ENCODE peak calls at places on chromosome 11, in five cellular contexts. C is T-cell, T is heart right ventricle, S is EL, M is HS-5. I is an unnamed sample.
A peak's percentile ranks its signal among the peaks of the same experiment; 100 is the strongest.

GRCh38 chr11:84117394-84117793 is 831.2 kb upstream of the CCDC90B start:
- DNase-seq in C (no peak), S (no peak), T (no peak), M (peak; percentile 37), I (no peak)

GRCh38 chr11:315051-315481 is 1.2 kb downstream of the IFITM1 start:
- DNase-seq in S (no peak), C (no peak), M (no peak), T (no peak), I (no peak)

GRCh38 chr11:70233962-70234361 is 30.9 kb downstream of the FADD start:
- DNase-seq in M (no peak), S (no peak), C (no peak), T (no peak), I (no peak)

GRCh38 chr11:36411202-36411640 is 98.9 kb downstream of the TRAF6 start:
- DNase-seq in S (no peak), C (peak; percentile 20), T (no peak), M (no peak), I (no peak)

GRCh38 chr11:117232022-117232878 is at the start of the genes PCSK7 and RNF214:
- DNase-seq in M (peak; percentile 29), C (peak; percentile 59), T (peak; percentile 84), S (peak; percentile 75), I (peak; percentile 67)

GRCh38 chr11:124069429-124070401 is 28.6 kb upstream of the OR10G7 start:
- DNase-seq in C (peak; percentile 27), S (peak; percentile 67), M (no peak), T (peak; percentile 24), I (peak; percentile 50)

GRCh38 chr11:122755941-122756340 is 82.4 kb upstream of the CRTAM start:
- DNase-seq in C (no peak), T (no peak), M (no peak), S (no peak), I (no peak)

GRCh38 chr11:19365743-19366410 is 125.1 kb upstream of the E2F8 start:
- DNase-seq in C (no peak), M (no peak), T (no peak), S (no peak), I (no peak)

GRCh38 chr11:108958446-108959123 is 293.7 kb downstream of the DDX10 start:
- DNase-seq in C (no peak), M (peak; percentile 63), S (peak; percentile 84), T (no peak), I (no peak)

GRCh38 chr11:122209619-122210377 is 93.8 kb upstream of the BLID start:
- DNase-seq in C (no peak), M (no peak), T (no peak), S (peak; percentile 89), I (no peak)

GRCh38 chr11:77066229-77067023 is at the start of gene CAPN5:
- DNase-seq in M (peak; percentile 54), T (peak; percentile 95), S (peak; percentile 94), C (peak; percentile 68), I (peak; percentile 81)

GRCh38 chr11:118526688-118527087 is 586 bp upstream of the TTC36 start:
- DNase-seq in T (no peak), C (no peak), M (no peak), S (no peak), I (no peak)

GRCh38 chr11:65576232-65576866 is 496 bp downstream of the EHBP1L1 start:
- DNase-seq in S (no peak), C (no peak), M (no peak), T (no peak), I (no peak)

GRCh38 chr11:90202342-90202741 is 20.5 kb downstream of the CHORDC1 start:
- DNase-seq in M (no peak), C (no peak), S (no peak), T (no peak), I (no peak)

GRCh38 chr11:71418643-71419042 is 29.6 kb downstream of the DHCR7 start:
- DNase-seq in T (no peak), M (no peak), S (no peak), C (no peak), I (no peak)

GRCh38 chr11:57224537-57224936 is 12.5 kb downstream of the APLNR start:
- DNase-seq in T (no peak), M (no peak), S (peak; percentile 66), C (no peak), I (no peak)

GRCh38 chr11:61602775-61603569 is 22.1 kb upstream of the SYT7 start:
- DNase-seq in C (no peak), M (peak; percentile 96), S (peak; percentile 96), T (peak; percentile 65), I (no peak)

GRCh38 chr11:115663790-115664189 is 159.6 kb upstream of the CADM1 start:
- DNase-seq in M (no peak), S (no peak), C (no peak), T (no peak), I (no peak)

GRCh38 chr11:119721129-119722120 is 7.6 kb downstream of the NECTIN1 start:
- DNase-seq in M (no peak), S (peak; percentile 21), T (peak; percentile 56), C (no peak), I (no peak)

GRCh38 chr11:2213890-2214526 is 42.4 kb upstream of the TH start:
- DNase-seq in M (no peak), C (no peak), S (no peak), T (no peak), I (no peak)